ENCODE peak calls at places on chromosomes 2 and 18, in seven cellular contexts. One of them, this sample, is unnamed. For H3K27me3, the result is how much of the 10 kb centered on the place peaks cover.

GRCh38 chr2:175836361-175836760 is 165.7 kb downstream of the LNPK start:
- DNase-seq in uterus: no peak
- DNase-seq in Panc1: no peak
- DNase-seq in upper lobe of right lung: no peak
- DNase-seq in brain microvascular endothelial cell: no peak
- DNase-seq in IMR-90: no peak
- DNase-seq in psoas muscle: no peak
- DNase-seq in this sample: no peak

GRCh38 chr2:206533977-206534376 is 90.6 kb downstream of the ADAM23 start:
- DNase-seq in uterus: no peak
- DNase-seq in Panc1: no peak
- DNase-seq in upper lobe of right lung: no peak
- DNase-seq in brain microvascular endothelial cell: no peak
- DNase-seq in IMR-90: no peak
- DNase-seq in psoas muscle: no peak
- DNase-seq in this sample: no peak

GRCh38 chr2:72128843-72129227 is 18.8 kb downstream of the CYP26B1 start:
- DNase-seq in uterus: no peak
- DNase-seq in Panc1: no peak
- DNase-seq in upper lobe of right lung: no peak
- DNase-seq in brain microvascular endothelial cell: no peak
- DNase-seq in IMR-90: no peak
- DNase-seq in psoas muscle: no peak
- DNase-seq in this sample: peak

GRCh38 chr2:185279999-185280398 is 458.6 kb upstream of the FSIP2 start:
- DNase-seq in uterus: no peak
- DNase-seq in Panc1: no peak
- DNase-seq in upper lobe of right lung: no peak
- DNase-seq in brain microvascular endothelial cell: no peak
- DNase-seq in IMR-90: peak
- DNase-seq in psoas muscle: no peak
- DNase-seq in this sample: no peak

GRCh38 chr18:46220116-46220515 is 115.9 kb downstream of the HAUS1 start:
- DNase-seq in uterus: no peak
- DNase-seq in Panc1: no peak
- DNase-seq in upper lobe of right lung: no peak
- DNase-seq in brain microvascular endothelial cell: peak
- DNase-seq in IMR-90: peak
- DNase-seq in psoas muscle: no peak
- DNase-seq in this sample: no peak

GRCh38 chr2:27790796-27791195 is 19.3 kb downstream of the MRPL33 start:
- DNase-seq in uterus: no peak
- DNase-seq in Panc1: no peak
- DNase-seq in upper lobe of right lung: no peak
- DNase-seq in brain microvascular endothelial cell: no peak
- DNase-seq in IMR-90: peak
- DNase-seq in psoas muscle: no peak
- DNase-seq in this sample: no peak

GRCh38 chr2:109031481-109032228 is 42.6 kb upstream of the EDAR start:
- DNase-seq in uterus: peak
- DNase-seq in Panc1: no peak
- DNase-seq in upper lobe of right lung: peak
- DNase-seq in brain microvascular endothelial cell: peak
- DNase-seq in IMR-90: peak
- DNase-seq in psoas muscle: peak
- DNase-seq in this sample: no peak

GRCh38 chr2:29113891-29114321 is 1.3 kb upstream of the CLIP4 start:
- DNase-seq in uterus: peak
- DNase-seq in Panc1: peak
- DNase-seq in upper lobe of right lung: peak
- DNase-seq in brain microvascular endothelial cell: peak
- DNase-seq in IMR-90: peak
- DNase-seq in psoas muscle: peak
- DNase-seq in this sample: no peak

GRCh38 chr2:81551040-81551634 is 1246.6 kb upstream of the LRRTM1 start:
- DNase-seq in uterus: no peak
- DNase-seq in Panc1: no peak
- DNase-seq in upper lobe of right lung: no peak
- DNase-seq in brain microvascular endothelial cell: no peak
- DNase-seq in IMR-90: no peak
- DNase-seq in psoas muscle: no peak
- DNase-seq in this sample: no peak

GRCh38 chr2:135547311-135547710 is 16.0 kb downstream of the R3HDM1 start:
- DNase-seq in uterus: no peak
- DNase-seq in Panc1: no peak
- DNase-seq in upper lobe of right lung: no peak
- DNase-seq in brain microvascular endothelial cell: no peak
- DNase-seq in IMR-90: no peak
- DNase-seq in psoas muscle: no peak
- DNase-seq in this sample: no peak

GRCh38 chr2:204691911-204692510 is 146.7 kb downstream of the PARD3B start:
- DNase-seq in uterus: peak
- DNase-seq in Panc1: peak
- DNase-seq in upper lobe of right lung: no peak
- DNase-seq in brain microvascular endothelial cell: peak
- DNase-seq in IMR-90: peak
- DNase-seq in psoas muscle: no peak
- DNase-seq in this sample: peak

GRCh38 chr2:217823626-217824025 is 179.2 kb downstream of the TNS1 start:
- DNase-seq in uterus: no peak
- DNase-seq in Panc1: no peak
- DNase-seq in upper lobe of right lung: no peak
- DNase-seq in brain microvascular endothelial cell: no peak
- DNase-seq in IMR-90: no peak
- DNase-seq in psoas muscle: no peak
- DNase-seq in this sample: no peak

GRCh38 chr2:158890296-158890905 is 78.0 kb upstream of the TANC1 start:
- DNase-seq in uterus: no peak
- DNase-seq in Panc1: no peak
- DNase-seq in upper lobe of right lung: no peak
- DNase-seq in brain microvascular endothelial cell: no peak
- DNase-seq in IMR-90: no peak
- DNase-seq in psoas muscle: no peak
- DNase-seq in this sample: no peak

GRCh38 chr2:130825231-130825971 is 11.3 kb upstream of the ARHGEF4 start:
- DNase-seq in uterus: no peak
- DNase-seq in Panc1: no peak
- DNase-seq in upper lobe of right lung: peak
- DNase-seq in brain microvascular endothelial cell: no peak
- DNase-seq in IMR-90: no peak
- DNase-seq in psoas muscle: no peak
- DNase-seq in this sample: no peak

GRCh38 chr2:200540793-200541192 is 14.8 kb downstream of the SGO2 start:
- DNase-seq in uterus: no peak
- DNase-seq in Panc1: no peak
- DNase-seq in upper lobe of right lung: no peak
- DNase-seq in brain microvascular endothelial cell: no peak
- DNase-seq in IMR-90: no peak
- DNase-seq in psoas muscle: no peak
- DNase-seq in this sample: no peak

GRCh38 chr2:41510108-41510507 is 537.7 kb upstream of the PKDCC start:
- DNase-seq in uterus: no peak
- DNase-seq in Panc1: no peak
- DNase-seq in upper lobe of right lung: no peak
- DNase-seq in brain microvascular endothelial cell: no peak
- DNase-seq in IMR-90: no peak
- DNase-seq in psoas muscle: no peak
- DNase-seq in this sample: no peak

GRCh38 chr2:169046440-169047151 is 15.5 kb upstream of the ABCB11 start:
- DNase-seq in uterus: no peak
- DNase-seq in Panc1: no peak
- DNase-seq in upper lobe of right lung: no peak
- DNase-seq in brain microvascular endothelial cell: no peak
- DNase-seq in IMR-90: no peak
- DNase-seq in psoas muscle: no peak
- DNase-seq in this sample: no peak

GRCh38 chr2:14826518-14826917 is 194.0 kb downstream of the LRATD1 start:
- DNase-seq in uterus: no peak
- DNase-seq in Panc1: no peak
- DNase-seq in upper lobe of right lung: no peak
- DNase-seq in brain microvascular endothelial cell: no peak
- DNase-seq in IMR-90: no peak
- DNase-seq in psoas muscle: no peak
- DNase-seq in this sample: no peak

GRCh38 chr2:240205348-240205747 is 64.9 kb upstream of the OTOS start:
- DNase-seq in uterus: no peak
- DNase-seq in Panc1: peak
- DNase-seq in upper lobe of right lung: peak
- DNase-seq in brain microvascular endothelial cell: peak
- DNase-seq in IMR-90: peak
- DNase-seq in psoas muscle: peak
- DNase-seq in this sample: no peak

GRCh38 chr2:43186679-43187374 is 39.6 kb downstream of the ZFP36L2 start:
- DNase-seq in uterus: peak
- DNase-seq in Panc1: no peak
- DNase-seq in upper lobe of right lung: no peak
- DNase-seq in brain microvascular endothelial cell: no peak
- DNase-seq in IMR-90: no peak
- DNase-seq in psoas muscle: no peak
- DNase-seq in this sample: peak

GRCh38 chr2:160803881-160804280 is 310.3 kb upstream of the RBMS1 start:
- DNase-seq in uterus: no peak
- DNase-seq in Panc1: no peak
- DNase-seq in upper lobe of right lung: no peak
- DNase-seq in brain microvascular endothelial cell: no peak
- DNase-seq in IMR-90: no peak
- DNase-seq in psoas muscle: no peak
- DNase-seq in this sample: no peak

GRCh38 chr2:233051241-233052149 is 8.6 kb upstream of the INPP5D start:
- DNase-seq in uterus: peak
- DNase-seq in Panc1: no peak
- DNase-seq in upper lobe of right lung: peak
- DNase-seq in brain microvascular endothelial cell: peak
- DNase-seq in IMR-90: peak
- DNase-seq in psoas muscle: peak
- DNase-seq in this sample: no peak

GRCh38 chr2:197805598-197806316 is 1.4 kb downstream of the PLCL1 start:
- DNase-seq in uterus: no peak
- DNase-seq in Panc1: no peak
- DNase-seq in upper lobe of right lung: no peak
- DNase-seq in brain microvascular endothelial cell: no peak
- DNase-seq in IMR-90: no peak
- DNase-seq in psoas muscle: no peak
- DNase-seq in this sample: no peak

GRCh38 chr2:214232266-214232665 is 178.6 kb upstream of the VWC2L start:
- DNase-seq in uterus: no peak
- DNase-seq in Panc1: no peak
- DNase-seq in upper lobe of right lung: no peak
- DNase-seq in brain microvascular endothelial cell: no peak
- DNase-seq in IMR-90: peak
- DNase-seq in psoas muscle: no peak
- DNase-seq in this sample: no peak

GRCh38 chr2:219641390-219642063 is 14.1 kb downstream of the SLC4A3 start:
- DNase-seq in uterus: peak
- DNase-seq in Panc1: no peak
- DNase-seq in upper lobe of right lung: no peak
- DNase-seq in brain microvascular endothelial cell: no peak
- DNase-seq in IMR-90: no peak
- DNase-seq in psoas muscle: no peak
- DNase-seq in this sample: no peak

GRCh38 chr18:61870151-61870550 is 22.7 kb downstream of the RNF152 start:
- DNase-seq in uterus: no peak
- DNase-seq in Panc1: no peak
- DNase-seq in upper lobe of right lung: no peak
- DNase-seq in brain microvascular endothelial cell: peak
- DNase-seq in IMR-90: peak
- DNase-seq in psoas muscle: no peak
- DNase-seq in this sample: no peak

GRCh38 chr2:54073796-54074195 is 41.6 kb upstream of the ACYP2 start:
- DNase-seq in uterus: no peak
- DNase-seq in Panc1: no peak
- DNase-seq in upper lobe of right lung: no peak
- DNase-seq in brain microvascular endothelial cell: peak
- DNase-seq in IMR-90: peak
- DNase-seq in psoas muscle: no peak
- DNase-seq in this sample: no peak

GRCh38 chr2:65662654-65663432 is 230.4 kb upstream of the SPRED2 start:
- DNase-seq in uterus: peak
- DNase-seq in Panc1: no peak
- DNase-seq in upper lobe of right lung: no peak
- DNase-seq in brain microvascular endothelial cell: peak
- DNase-seq in IMR-90: peak
- DNase-seq in psoas muscle: no peak
- DNase-seq in this sample: no peak
- H3K4me3 ChIP-seq in uterus: no peak
- H3K4me3 ChIP-seq in Panc1: no peak
- H3K4me3 ChIP-seq in upper lobe of right lung: no peak
- H3K4me3 ChIP-seq in brain microvascular endothelial cell: no peak
- H3K4me3 ChIP-seq in IMR-90: no peak
- H3K4me3 ChIP-seq in psoas muscle: peak
- H3K4me3 ChIP-seq in this sample: no peak

GRCh38 chr2:70902067-70902442 is 33.6 kb upstream of the ATP6V1B1 start:
- DNase-seq in uterus: no peak
- DNase-seq in Panc1: no peak
- DNase-seq in upper lobe of right lung: no peak
- DNase-seq in brain microvascular endothelial cell: no peak
- DNase-seq in IMR-90: peak
- DNase-seq in psoas muscle: no peak
- DNase-seq in this sample: no peak
- H3K27me3 ChIP-seq in uterus: under half
- H3K27me3 ChIP-seq in Panc1: under half
- H3K27me3 ChIP-seq in upper lobe of right lung: half or more
- H3K27me3 ChIP-seq in brain microvascular endothelial cell: under half
- H3K27me3 ChIP-seq in IMR-90: under half
- H3K27me3 ChIP-seq in psoas muscle: half or more
- H3K27me3 ChIP-seq in this sample: under half

DNA sequence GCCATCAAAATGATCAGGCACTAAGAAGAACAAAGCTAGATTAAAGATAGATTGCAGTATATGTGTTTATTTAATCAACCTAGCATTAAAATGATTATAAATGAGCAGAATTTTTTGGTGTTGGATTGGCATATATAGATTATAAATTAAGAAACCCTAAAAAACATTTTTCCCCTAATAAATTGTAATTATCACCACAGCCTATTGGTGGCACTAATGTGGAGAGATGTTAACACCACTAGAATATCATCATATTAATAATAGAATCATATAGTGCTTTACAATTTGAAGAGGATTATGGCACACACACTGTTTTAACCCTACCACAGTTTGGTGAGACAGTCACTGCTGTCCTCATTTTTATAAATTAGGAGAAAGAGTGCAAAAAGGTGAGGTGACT is 112.4 kb upstream of the RND3 start:
- DNase-seq in uterus: no peak
- DNase-seq in Panc1: no peak
- DNase-seq in upper lobe of right lung: no peak
- DNase-seq in brain microvascular endothelial cell: no peak
- DNase-seq in IMR-90: no peak
- DNase-seq in psoas muscle: no peak
- DNase-seq in this sample: no peak
- TF ChIP-seq CTCF in uterus: no peak
- TF ChIP-seq CTCF in Panc1: peak
- TF ChIP-seq CTCF in upper lobe of right lung: peak
- TF ChIP-seq CTCF in brain microvascular endothelial cell: no peak
- TF ChIP-seq CTCF in IMR-90: no peak
- TF ChIP-seq CTCF in psoas muscle: no peak
- TF ChIP-seq CTCF in this sample: no peak

DNA sequence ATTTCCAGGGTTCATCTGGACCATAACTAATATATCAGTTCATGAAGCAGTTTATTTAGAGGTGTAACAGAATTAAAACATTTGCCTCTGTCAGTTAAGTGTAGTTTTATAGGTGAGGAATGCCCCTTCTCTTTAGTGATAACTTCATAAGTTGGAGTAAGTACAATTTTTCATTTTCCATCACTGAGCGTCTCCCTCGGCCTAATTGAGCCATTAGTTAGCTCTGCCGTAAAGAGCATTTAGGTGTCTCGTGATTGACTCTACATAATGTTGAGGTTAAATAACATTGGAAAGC is 88.4 kb downstream of the UGGT1 start:
- DNase-seq in uterus: no peak
- DNase-seq in Panc1: no peak
- DNase-seq in upper lobe of right lung: no peak
- DNase-seq in brain microvascular endothelial cell: no peak
- DNase-seq in IMR-90: no peak
- DNase-seq in psoas muscle: no peak
- DNase-seq in this sample: no peak
- H3K4me3 ChIP-seq in uterus: no peak
- H3K4me3 ChIP-seq in Panc1: no peak
- H3K4me3 ChIP-seq in upper lobe of right lung: no peak
- H3K4me3 ChIP-seq in brain microvascular endothelial cell: no peak
- H3K4me3 ChIP-seq in IMR-90: no peak
- H3K4me3 ChIP-seq in psoas muscle: no peak
- H3K4me3 ChIP-seq in this sample: no peak